ENCODE peak calls at places on chromosomes 7 and 10, in five cellular contexts. M is activated T-helper 1 cell treated with anti-CD3 and anti-CD28 coated beads, Interleukin-12 subunit alpha, Interleukin-12 subunit beta, Interleukin-2, Interleukin-4 antibody, amounts not matched to agents 30 ng/mL and 10 ng/mL and 1 ng/mL, durations not matched to agents 14 hours and 24 hours and 36 hours; G is mesendoderm; I is cardiac fibroblast; F is esophagus squamous epithelium. A is an unnamed sample.

GRCh38 chr7:47948096-47948790 is at the start of gene PKD1L1:
- DNase-seq in M (no peak), F (no peak), G (no peak), I (no peak), A (no peak)

GRCh38 chr7:23759556-23760391 is 49.8 kb downstream of the STK31 start:
- DNase-seq in I (peak), M (no peak), G (no peak), F (no peak), A (no peak)

GRCh38 chr10:131844546-131845084 is 56.2 kb upstream of the PPP2R2D start:
- DNase-seq in F (no peak), M (no peak), I (no peak), G (no peak), A (no peak)

GRCh38 chr10:52621635-52622079 is 150.9 kb downstream of the MBL2 start:
- DNase-seq in G (no peak), I (peak), F (no peak), M (no peak), A (no peak)

GRCh38 chr7:76326646-76327233 is 24.3 kb downstream of the HSPB1 start:
- DNase-seq in G (no peak), F (no peak), I (peak), M (no peak), A (no peak)

GRCh38 chr10:21002097-21002878 is 105.2 kb upstream of the NEBL start:
- DNase-seq in G (no peak), M (no peak), I (peak), F (no peak), A (no peak)

GRCh38 chr7:94594882-94595281 is 61.1 kb downstream of the SGCE start:
- DNase-seq in F (no peak), G (peak), M (no peak), I (no peak), A (no peak)

GRCh38 chr10:114996542-114996941 is 58.5 kb downstream of the TRUB1 start:
- DNase-seq in M (no peak), I (peak), F (no peak), G (no peak), A (no peak)

GRCh38 chr7:141729020-141729419 is 9.1 kb upstream of the SSBP1 start:
- DNase-seq in M (no peak), G (no peak), F (no peak), I (no peak), A (no peak)

GRCh38 chr7:151992375-151992774 is 33.1 kb upstream of the GALNT11 start:
- DNase-seq in G (peak), M (peak), F (no peak), I (peak), A (peak)

GRCh38 chr7:158289761-158290523 is 297.7 kb downstream of the PTPRN2 start:
- DNase-seq in M (no peak), I (no peak), G (no peak), F (no peak), A (no peak)

GRCh38 chr10:92691591-92692084 is 1.9 kb downstream of the HHEX start:
- DNase-seq in G (peak), M (no peak), F (peak), I (no peak), A (no peak)

GRCh38 chr10:79380125-79380917 is 33.1 kb downstream of the PPIF start:
- DNase-seq in G (no peak), F (no peak), I (peak), M (no peak), A (no peak)

GRCh38 chr7:110940756-110941155 is 150.2 kb upstream of the LRRN3 start:
- DNase-seq in M (no peak), F (no peak), G (no peak), I (no peak), A (no peak)

GRCh38 chr7:24828871-24829661 is 71.8 kb upstream of the GSDME start:
- DNase-seq in M (no peak), G (peak), F (no peak), I (peak), A (no peak)

GRCh38 chr7:68964060-68964459 is 634.2 kb upstream of the AUTS2 start:
- DNase-seq in M (no peak), I (no peak), F (no peak), G (no peak), A (no peak)

GRCh38 chr10:52908483-52908882 is 135.9 kb upstream of the MBL2 start:
- DNase-seq in M (no peak), I (no peak), G (peak), F (no peak), A (no peak)

GRCh38 chr10:12196531-12197211 is 683 bp downstream of the CDC123 start:
- DNase-seq in F (no peak), I (no peak), M (no peak), G (no peak), A (no peak)

GRCh38 chr7:55588379-55588699 is 16.0 kb upstream of the VOPP1 start:
- DNase-seq in G (no peak), I (no peak), F (no peak), M (no peak), A (no peak)

GRCh38 chr10:122639801-122640200 is 59.8 kb downstream of the C10orf120 start:
- DNase-seq in G (peak), F (no peak), M (no peak), I (no peak), A (no peak)

GRCh38 chr10:131786756-131787605 is 113.8 kb upstream of the PPP2R2D start:
- DNase-seq in G (peak), M (no peak), I (peak), F (no peak), A (peak)

GRCh38 chr7:67653856-67654442 is 657.3 kb downstream of the TYW1 start:
- DNase-seq in M (no peak), G (no peak), I (no peak), F (no peak), A (no peak)

GRCh38 chr7:132771301-132771730 is 195.0 kb upstream of the PLXNA4 start:
- DNase-seq in M (no peak), I (no peak), G (no peak), F (no peak), A (peak)

GRCh38 chr7:142112086-142112485 is 568 bp downstream of the MGAM2 start:
- DNase-seq in G (peak), I (no peak), M (no peak), F (no peak), A (no peak)

GRCh38 chr7:35983585-35983984 is 169.5 kb upstream of the EEPD1 start:
- DNase-seq in F (no peak), M (no peak), I (no peak), G (no peak), A (no peak)

GRCh38 chr7:43880596-43880995 is 11.3 kb upstream of the MRPS24 start:
- DNase-seq in M (no peak), F (no peak), I (no peak), G (peak), A (no peak)

GRCh38 chr7:80443336-80443735 is 68.5 kb downstream of the GNAT3 start:
- DNase-seq in F (no peak), I (peak), G (no peak), M (no peak), A (no peak)

GRCh38 chr10:110840225-110840922 is 31.4 kb upstream of the PDCD4 start:
- DNase-seq in M (no peak), G (no peak), I (no peak), F (no peak), A (no peak)

GRCh38 chr7:29539471-29539870 is 24.2 kb upstream of the PRR15 start:
- DNase-seq in I (no peak), G (no peak), F (no peak), M (no peak), A (no peak)

GRCh38 chr10:34978080-34978479 is 112.1 kb downstream of the CUL2 start:
- DNase-seq in M (no peak), I (no peak), F (no peak), G (peak), A (no peak)

GRCh38 chr10:128505346-128505745 is 379.1 kb upstream of the MKI67 start:
- DNase-seq in I (no peak), M (no peak), G (no peak), F (no peak), A (no peak)

A was measured in naive thymus-derived CD8-positive, alpha-beta T cell.